ENCODE peak calls at places on chromosomes 5 and 9, in nine cellular contexts. Z, C, V, T, H, Q, L, E and D are unnamed samples.

GRCh38 chr9:116355153-116355827 is 201.7 kb downstream of the PAPPA start:
- DNase-seq in H (no peak), E (peak), V (no peak), T (no peak), C (no peak), Z (peak), L (no peak), Q (no peak), D (no peak)

GRCh38 chr9:127347831-127348699 is 48.9 kb upstream of the SLC2A8 start:
- DNase-seq in E (peak), L (no peak), V (peak), Q (no peak), T (no peak), H (no peak), C (no peak), Z (peak), D (no peak)

GRCh38 chr9:21317956-21318923 is 13.1 kb upstream of the IFNA5 start:
- DNase-seq in H (no peak), C (peak), E (peak), V (peak), L (no peak), T (peak), Z (peak), Q (peak), D (no peak)

GRCh38 chr5:143405063-143405746 is 1.7 kb upstream of the NR3C1 start:
- DNase-seq in C (peak), L (peak), T (peak), Q (peak), H (peak), Z (peak), E (peak), V (peak), D (peak)

GRCh38 chr9:124409410-124409809 is 5.8 kb downstream of the PSMB7 start:
- DNase-seq in E (no peak), C (no peak), L (no peak), H (no peak), T (no peak), Q (no peak), Z (no peak), V (no peak), D (no peak)

GRCh38 chr9:77977210-77977611 is 54.4 kb downstream of the GNAQ start:
- DNase-seq in Q (peak), L (peak), H (no peak), E (peak), C (peak), T (peak), Z (peak), V (peak), D (peak)

GRCh38 chr5:178519155-178519554 is 71.0 kb downstream of the COL23A1 start:
- DNase-seq in Q (no peak), V (no peak), T (no peak), Z (no peak), E (no peak), H (no peak), L (no peak), C (no peak), D (peak)

GRCh38 chr9:118302721-118303120 is 598.5 kb downstream of the TLR4 start:
- DNase-seq in Q (no peak), C (no peak), E (no peak), T (no peak), L (no peak), H (no peak), Z (no peak), V (no peak), D (no peak)

GRCh38 chr5:111070272-111071134 is 1.0 kb upstream of the TSLP start:
- DNase-seq in L (no peak), Q (no peak), E (no peak), V (peak), H (no peak), T (peak), Z (peak), C (peak), D (peak)

GRCh38 chr5:4921929-4922328 is 218.2 kb upstream of the ADAMTS16 start:
- DNase-seq in C (no peak), E (no peak), V (no peak), H (no peak), Z (no peak), Q (no peak), T (no peak), L (no peak), D (no peak)

GRCh38 chr9:101026824-101027223 is 1.7 kb upstream of the PLPPR1 start:
- DNase-seq in V (no peak), L (no peak), T (no peak), Z (no peak), E (no peak), H (no peak), Q (no peak), C (no peak), D (no peak)

GRCh38 chr5:40089269-40089668 is 590.4 kb upstream of the PTGER4 start:
- DNase-seq in Z (peak), E (no peak), V (peak), H (no peak), Q (no peak), L (no peak), C (no peak), T (no peak), D (no peak)